ENCODE peak calls at places on chromosomes 7 and 10, in five cellular contexts. F, Y, N, L and P are unnamed samples. For H3K4me1 and H3K27me3, the result is how much of the 10 kb centered on the place peaks cover.

GRCh38 chr7:108525327-108525984 is 479 bp downstream of the PNPLA8 start:
- DNase-seq in Y (no peak), L (peak), F (no peak), N (no peak), P (no peak)

GRCh38 chr7:200290-200689 is 7.9 kb downstream of the FAM20C start:
- DNase-seq in N (no peak), L (no peak), F (no peak), Y (no peak), P (no peak)

GRCh38 chr10:57288754-57289153 is 927.7 kb upstream of the ZWINT start:
- DNase-seq in Y (no peak), F (no peak), L (no peak), N (no peak), P (no peak)

GRCh38 chr7:102874166-102874829 is 38.5 kb upstream of the LRRC17 start:
- DNase-seq in L (peak), N (no peak), F (no peak), Y (no peak), P (no peak)

GRCh38 chr7:11726251-11727155 is 105.5 kb downstream of the THSD7A start:
- DNase-seq in Y (no peak), N (no peak), F (no peak), L (no peak), P (no peak)

GRCh38 chr7:20441346-20441745 is 110.6 kb downstream of the ITGB8 start:
- DNase-seq in F (no peak), L (no peak), Y (no peak), N (no peak), P (no peak)

GRCh38 chr7:136925049-136925448 is 56.6 kb downstream of the CHRM2 start:
- DNase-seq in F (no peak), L (peak), N (no peak), Y (no peak), P (no peak)

GRCh38 chr10:16491933-16492332 is 29.7 kb downstream of the C1QL3 start:
- DNase-seq in Y (no peak), L (no peak), N (no peak), F (no peak), P (peak)

GRCh38 chr10:93390691-93391090 is 91.4 kb downstream of the MYOF start:
- DNase-seq in F (no peak), N (no peak), L (no peak), Y (no peak), P (no peak)

GRCh38 chr10:131570716-131571307 is 259.3 kb upstream of the TCERG1L start:
- DNase-seq in N (peak), Y (peak), L (no peak), F (no peak), P (no peak)

GRCh38 chr10:113557389-113558321 is 4.8 kb downstream of the HABP2 start:
- DNase-seq in N (no peak), Y (no peak), L (peak), F (no peak), P (no peak)

GRCh38 chr10:31940839-31941653 is 12.4 kb upstream of the ARHGAP12 start:
- DNase-seq in L (peak), F (no peak), Y (no peak), N (peak), P (peak)

GRCh38 chr7:24703296-24703695 is 54.0 kb downstream of the GSDME start:
- DNase-seq in Y (no peak), F (no peak), N (no peak), L (no peak), P (no peak)

GRCh38 chr7:26620352-26620751 is 244.0 kb downstream of the SKAP2 start:
- DNase-seq in N (no peak), Y (no peak), F (no peak), L (no peak), P (peak)

GRCh38 chr10:121157998-121158397 is 306.8 kb downstream of the WDR11 start:
- DNase-seq in L (no peak), Y (no peak), N (peak), F (no peak), P (no peak)

GRCh38 chr10:124126711-124127385 is 33.5 kb upstream of the CHST15 start:
- DNase-seq in Y (no peak), L (no peak), N (no peak), F (no peak), P (no peak)

GRCh38 chr10:103125323-103126267 is 67.5 kb downstream of the NT5C2 start:
- DNase-seq in Y (no peak), L (peak), N (no peak), F (no peak), P (no peak)

GRCh38 chr10:81872206-81872605 is 2.8 kb upstream of the NRG3 start:
- DNase-seq in N (no peak), F (no peak), Y (no peak), L (peak), P (no peak)

GRCh38 chr10:133128126-133129081 is 31.6 kb upstream of the KNDC1 start:
- DNase-seq in Y (peak), N (no peak), L (no peak), F (peak), P (peak)

GRCh38 chr10:68087338-68088029 is 12.4 kb upstream of the HERC4 start:
- DNase-seq in Y (peak), L (no peak), N (no peak), F (no peak), P (no peak)

GRCh38 chr7:64951250-64951848 is 39.5 kb downstream of the ZNF117 start:
- DNase-seq in Y (no peak), N (no peak), L (peak), F (no peak), P (no peak)

GRCh38 chr7:74033372-74034311 is 5.7 kb downstream of the ELN start:
- DNase-seq in Y (peak), F (peak), L (no peak), N (peak), P (no peak)

GRCh38 chr10:69385454-69386350 is 31.0 kb downstream of the TACR2 start:
- DNase-seq in L (no peak), Y (no peak), F (no peak), N (no peak), P (no peak)

GRCh38 chr7:40808409-40808942 is 673.7 kb downstream of the SUGCT start:
- DNase-seq in L (peak), N (no peak), F (no peak), Y (no peak), P (no peak)

GRCh38 chr10:14879801-14880193 is 1.1 kb downstream of the SUV39H2 start:
- DNase-seq in Y (no peak), F (no peak), N (no peak), L (peak), P (no peak)

GRCh38 chr10:76643465-76643864 is 994.1 kb downstream of the KCNMA1 start:
- DNase-seq in L (no peak), N (no peak), Y (no peak), F (no peak), P (no peak)

GRCh38 chr10:100647928-100648327 is 97.5 kb upstream of the PAX2 start:
- DNase-seq in N (no peak), Y (no peak), L (no peak), F (no peak), P (no peak)

GRCh38 chr7:54968018-54968417 is 50.8 kb upstream of the EGFR start:
- DNase-seq in F (no peak), L (no peak), Y (no peak), N (no peak), P (no peak)

GRCh38 chr7:84631913-84632312 is 437.3 kb upstream of the SEMA3A start:
- DNase-seq in F (no peak), N (no peak), Y (no peak), L (no peak), P (no peak)

GRCh38 chr10:3382092-3382491 is 209.5 kb upstream of the PITRM1 start:
- DNase-seq in F (no peak), Y (no peak), L (no peak), N (no peak), P (no peak)

GRCh38 chr10:2137549-2138174 is 400.3 kb upstream of the ADARB2 start:
- DNase-seq in N (no peak), L (no peak), F (no peak), Y (no peak), P (peak)

GRCh38 chr7:159098795-159099194 is 45.9 kb downstream of the VIPR2 start:
- DNase-seq in F (peak), N (peak), Y (peak), L (no peak), P (no peak)

GRCh38 chr10:110872145-110872983 is 636 bp downstream of the PDCD4 start:
- DNase-seq in N (peak), Y (peak), F (peak), L (peak), P (peak)

GRCh38 chr7:155230169-155230593 is 67.5 kb upstream of the INSIG1 start:
- DNase-seq in Y (no peak), N (no peak), F (no peak), L (no peak), P (peak)

DNA sequence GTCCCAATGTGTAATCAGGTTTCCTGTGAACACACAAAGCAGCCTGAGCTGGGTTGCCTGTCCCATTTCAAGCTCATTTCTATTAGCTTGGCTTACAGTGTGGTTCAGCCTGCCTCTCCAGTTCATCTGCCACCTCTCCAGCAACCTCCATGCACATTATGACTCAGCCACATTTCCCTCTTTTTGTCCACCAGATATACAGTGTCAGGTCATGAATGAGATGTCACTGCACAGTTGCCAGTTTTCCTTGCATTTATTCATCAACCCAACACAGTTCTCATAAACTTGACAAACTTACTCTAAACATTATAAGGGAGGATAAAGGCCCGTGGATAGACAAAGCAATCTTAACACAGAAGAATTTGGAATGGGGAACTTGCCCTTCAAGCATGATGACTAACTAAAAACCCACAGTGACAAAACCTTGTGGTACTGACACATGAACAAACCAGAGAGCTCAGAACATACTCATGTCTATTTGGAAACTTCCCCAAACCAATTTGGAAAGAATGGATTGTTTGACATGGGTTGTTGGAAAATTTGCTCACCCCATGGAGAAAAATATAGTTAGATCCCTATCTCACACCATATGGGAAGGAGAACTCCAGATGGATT is 2.5 kb upstream of the CFAP58 start:
- DNase-seq in Y (no peak), F (no peak), N (no peak), L (no peak), P (no peak)
- H3K4me1 ChIP-seq in Y (under half), F (under half), N (under half), L (under half), P (under half)

GRCh38 chr7:127798023-127798422 is 146.0 kb downstream of the SND1 start:
- DNase-seq in N (no peak), F (no peak), L (no peak), Y (no peak), P (no peak)

GRCh38 chr7:127802845-127803244 is 150.9 kb downstream of the SND1 start:
- DNase-seq in Y (no peak), F (no peak), L (no peak), N (no peak), P (no peak)

GRCh38 chr7:127803626-127804025 is 151.6 kb downstream of the SND1 start:
- DNase-seq in Y (no peak), F (no peak), L (no peak), N (no peak), P (no peak)

GRCh38 chr7:127798769-127799372 is 146.9 kb downstream of the SND1 start:
- DNase-seq in Y (no peak), N (no peak), L (no peak), F (no peak), P (no peak)

GRCh38 chr7:127799535-127800305 is 147.7 kb downstream of the SND1 start:
- DNase-seq in L (no peak), F (no peak), N (no peak), Y (no peak), P (no peak)
- H3K27me3 ChIP-seq in L (under half), F (under half), N (under half), Y (under half), P (under half)

GRCh38 chr10:97428572-97428981 is 2.6 kb downstream of the PGAM1 start:
- DNase-seq in F (no peak), Y (no peak), N (no peak), L (no peak), P (no peak)
- H3K4me3 ChIP-seq in F (no peak), Y (no peak), N (peak), L (peak), P (peak)

DNA sequence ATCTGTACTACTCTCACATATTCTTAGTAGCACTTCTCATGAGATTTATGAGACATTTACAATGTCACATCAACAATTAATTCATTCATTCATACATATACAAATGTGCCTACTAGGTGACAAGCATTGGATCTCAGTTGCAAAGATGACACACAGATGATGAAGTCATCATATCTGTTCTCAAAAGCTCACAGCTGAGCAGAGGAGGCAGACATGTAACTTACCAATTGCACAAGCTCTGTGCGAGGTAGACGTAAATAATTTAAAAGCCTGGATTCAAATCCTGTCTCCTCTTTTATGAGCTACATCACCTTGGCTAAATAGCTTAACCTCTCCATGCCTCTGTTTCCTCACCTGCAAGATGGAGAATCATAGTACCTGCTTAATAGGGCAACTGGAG is 109.4 kb upstream of the FAM133B start:
- DNase-seq in N (no peak), L (no peak), Y (no peak), F (no peak), P (no peak)
- H3K4me1 ChIP-seq in N (under half), L (under half), Y (under half), F (under half), P (half or more)

GRCh38 chr10:62610649-62611229 is 193.8 kb upstream of the ADO start:
- DNase-seq in L (peak), N (peak), Y (peak), F (no peak), P (peak)
- H3K27me3 ChIP-seq in L (under half), N (under half), Y (under half), F (under half), P (under half)

GRCh38 chr10:11002916-11003315 is 14.8 kb upstream of the CELF2 start:
- DNase-seq in F (no peak), N (no peak), L (no peak), Y (no peak), P (no peak)

GRCh38 chr10:11003739-11004515 is 13.7 kb upstream of the CELF2 start:
- DNase-seq in L (no peak), F (no peak), N (no peak), Y (no peak), P (no peak)

GRCh38 chr10:11007661-11008060 is 10.0 kb upstream of the CELF2 start:
- DNase-seq in Y (no peak), F (no peak), L (no peak), N (no peak), P (no peak)

GRCh38 chr10:11006428-11006825 is 11.2 kb upstream of the CELF2 start:
- DNase-seq in L (no peak), N (no peak), Y (no peak), F (no peak), P (no peak)

DNA sequence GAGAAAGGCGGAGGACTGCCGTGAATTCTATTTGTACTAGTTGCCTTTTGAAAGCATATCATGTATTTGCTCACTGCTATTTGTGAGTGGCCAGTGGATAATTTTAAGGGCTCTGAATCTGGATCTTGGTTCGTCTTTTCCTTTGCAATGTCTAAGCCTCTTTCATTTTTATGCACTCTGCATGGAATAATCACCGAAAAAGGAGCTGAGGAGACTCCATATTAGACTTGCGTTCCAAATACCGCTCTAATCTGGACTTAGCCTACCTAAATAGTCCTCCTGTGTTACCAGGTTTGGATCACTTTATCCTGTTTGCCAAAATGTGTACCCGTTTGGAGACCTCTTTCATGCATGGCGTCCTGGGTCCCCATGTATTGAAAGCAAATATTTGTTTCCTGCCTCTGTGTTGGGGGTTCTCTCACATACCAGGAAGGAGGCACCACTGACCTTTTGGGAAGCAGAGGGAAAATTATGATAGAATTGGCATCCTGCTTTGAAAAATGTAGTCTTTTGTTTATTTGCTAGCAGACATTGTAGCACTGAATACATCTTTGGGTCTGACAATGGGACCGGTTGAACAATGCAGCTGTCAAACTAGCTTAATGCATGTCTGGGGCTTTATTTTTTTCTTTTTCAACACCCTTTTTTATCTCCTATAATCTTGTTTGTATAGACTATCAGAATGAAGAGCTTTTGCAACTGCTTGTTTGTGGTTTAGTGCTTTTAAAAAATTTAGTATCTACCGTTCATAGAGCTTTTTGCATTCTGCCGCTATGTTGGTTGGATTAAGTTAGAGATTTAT is 11.8 kb upstream of the CELF2 start:
- DNase-seq in L (no peak), F (no peak), Y (no peak), N (no peak), P (no peak)
- H3K4me3 ChIP-seq in L (no peak), F (no peak), Y (peak), N (no peak), P (no peak)

DNA sequence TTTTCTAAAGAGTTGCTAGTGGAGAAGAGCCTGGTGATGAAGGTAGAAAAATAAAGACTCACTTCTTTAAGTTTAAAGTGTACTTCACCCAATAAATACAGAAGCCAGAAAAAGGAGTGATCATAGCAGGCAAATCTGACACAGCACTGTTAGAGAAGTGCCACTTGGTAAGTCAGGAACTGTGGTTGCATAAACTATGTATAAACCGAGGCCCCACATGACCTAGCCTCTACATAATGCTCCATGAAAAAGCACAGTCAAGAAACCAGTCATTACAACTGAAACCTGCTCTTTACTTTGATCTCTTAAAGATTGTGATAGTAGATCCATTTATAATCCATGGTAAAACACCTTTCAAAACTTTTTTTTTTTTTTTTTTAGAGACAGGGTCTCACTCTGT is 172.1 kb upstream of the PHYHIPL start:
- DNase-seq in F (no peak), N (no peak), Y (no peak), L (no peak), P (no peak)
- H3K4me1 ChIP-seq in F (under half), N (under half), Y (under half), L (under half), P (half or more)

GRCh38 chr7:151807876-151808275 is 69.0 kb downstream of the PRKAG2 start:
- DNase-seq in Y (no peak), F (no peak), N (no peak), L (no peak), P (no peak)
- H3K27me3 ChIP-seq in Y (under half), F (under half), N (under half), L (under half), P (under half)